ENCODE peak calls at places on chromosomes 16 and 17, in eight cellular contexts. J, P, W, R, X, F, Y and G are unnamed samples. For H3K36me3 and H3K4me1, the result is how much of the 10 kb centered on the place peaks cover.

GRCh38 chr16:48720266-48720665 is 110.3 kb upstream of the N4BP1 start:
- DNase-seq in Y (no peak), W (no peak), J (no peak), R (no peak), X (no peak), P (peak), F (peak), G (peak)

GRCh38 chr17:63547083-63547523 is 3.2 kb upstream of the DCAF7 start:
- DNase-seq in X (no peak), J (no peak), F (no peak), P (no peak), W (no peak), R (no peak), Y (no peak), G (no peak)

GRCh38 chr17:73703216-73703615 is 59.0 kb upstream of the SDK2 start:
- DNase-seq in F (no peak), R (no peak), X (no peak), P (no peak), W (peak), J (no peak), Y (no peak), G (no peak)

GRCh38 chr17:68491381-68491849 is 20.8 kb upstream of the PRKAR1A start:
- DNase-seq in P (no peak), X (no peak), J (no peak), W (no peak), Y (peak), R (no peak), F (no peak), G (peak)

GRCh38 chr17:45310380-45311324 is 6.2 kb downstream of the MAP3K14 start:
- DNase-seq in Y (peak), R (no peak), W (no peak), J (no peak), X (no peak), F (no peak), P (no peak), G (no peak)

GRCh38 chr16:391885-392335 is 5.1 kb upstream of the NME4 start:
- DNase-seq in X (peak), P (peak), W (peak), F (peak), Y (peak), J (no peak), R (peak), G (peak)

GRCh38 chr16:58755989-58756649 is 22.0 kb upstream of the GOT2 start:
- DNase-seq in X (peak), Y (peak), R (peak), J (peak), P (peak), W (peak), F (peak), G (peak)

GRCh38 chr17:20234266-20234665 is 225.1 kb downstream of the SPECC1 start:
- DNase-seq in Y (no peak), J (no peak), W (no peak), R (no peak), X (no peak), P (no peak), F (no peak), G (no peak)

GRCh38 chr17:1606352-1606985 is 22.2 kb downstream of the SLC43A2 start:
- DNase-seq in Y (no peak), X (no peak), P (no peak), J (no peak), W (no peak), F (no peak), R (no peak), G (no peak)

GRCh38 chr16:75108792-75109731 is 7.5 kb downstream of the LDHD start:
- DNase-seq in F (peak), P (no peak), Y (peak), R (peak), W (no peak), X (peak), J (peak), G (peak)

GRCh38 chr17:2237521-2237921 is 66.1 kb downstream of the SMG6 start:
- DNase-seq in P (no peak), W (no peak), Y (no peak), X (no peak), J (no peak), R (peak), F (peak), G (no peak)

GRCh38 chr16:86826931-86827330 is 248.6 kb downstream of the FOXL1 start:
- DNase-seq in R (peak), P (no peak), Y (no peak), W (no peak), J (peak), F (peak), X (no peak), G (no peak)

GRCh38 chr16:47461598-47462266 is 601 bp downstream of the PHKB start:
- DNase-seq in F (peak), X (no peak), J (no peak), Y (no peak), W (peak), R (peak), P (peak), G (peak)

GRCh38 chr16:14564323-14564722 is 65.7 kb downstream of the PARN start:
- DNase-seq in J (no peak), Y (no peak), X (no peak), F (no peak), P (peak), R (no peak), W (no peak), G (peak)

GRCh38 chr16:10428433-10429168 is 42.7 kb downstream of the ATF7IP2 start:
- DNase-seq in Y (no peak), F (no peak), J (no peak), P (no peak), W (no peak), X (no peak), R (no peak), G (no peak)

GRCh38 chr17:55925440-55925839 is 174.6 kb downstream of the PCTP start:
- DNase-seq in X (no peak), W (no peak), R (no peak), Y (no peak), J (no peak), F (no peak), P (no peak), G (no peak)

GRCh38 chr16:64236351-64236750 is 885.5 kb downstream of the CDH11 start:
- DNase-seq in X (no peak), J (no peak), F (no peak), Y (no peak), P (no peak), R (no peak), W (no peak), G (no peak)

GRCh38 chr16:85245307-85246172 is 133.3 kb upstream of the CIBAR2 start:
- DNase-seq in W (peak), J (no peak), Y (no peak), F (peak), P (peak), R (peak), X (no peak), G (peak)

GRCh38 chr17:9132291-9132690 is 111.0 kb downstream of the NTN1 start:
- DNase-seq in P (no peak), R (no peak), Y (no peak), J (no peak), X (no peak), W (no peak), F (no peak), G (no peak)

GRCh38 chr16:62253926-62254325 is 217.7 kb upstream of the CDH8 start:
- DNase-seq in X (no peak), W (no peak), F (no peak), P (no peak), R (no peak), Y (no peak), J (no peak), G (no peak)

GRCh38 chr16:11835891-11836652 is 15.3 kb downstream of the RSL1D1 start:
- DNase-seq in R (peak), Y (no peak), P (no peak), F (peak), W (no peak), J (no peak), X (no peak), G (no peak)

GRCh38 chr17:79298801-79299200 is 224.2 kb downstream of the ENGASE start:
- DNase-seq in J (no peak), F (no peak), W (no peak), R (no peak), X (no peak), Y (no peak), P (no peak), G (no peak)

GRCh38 chr16:31874354-31875111 is 926 bp downstream of the ZNF267 start:
- DNase-seq in F (peak), P (peak), W (peak), J (no peak), R (peak), Y (peak), X (peak), G (peak)

GRCh38 chr17:40958086-40958953 is 8.4 kb downstream of the KRT39 start:
- DNase-seq in J (no peak), W (no peak), R (no peak), X (no peak), Y (no peak), P (peak), F (no peak), G (no peak)

GRCh38 chr16:27470567-27471431 is 68.8 kb downstream of the IL21R start:
- DNase-seq in F (peak), R (peak), P (peak), Y (no peak), X (no peak), J (peak), W (no peak), G (no peak)

GRCh38 chr17:64024781-64025731 is 4.6 kb upstream of the ICAM2 start:
- DNase-seq in Y (no peak), W (no peak), P (no peak), F (peak), X (peak), R (no peak), J (no peak), G (no peak)

GRCh38 chr17:14331982-14332298 is 31.1 kb downstream of the HS3ST3B1 start:
- DNase-seq in W (no peak), J (no peak), R (no peak), F (no peak), Y (no peak), P (no peak), X (no peak), G (no peak)

GRCh38 chr17:29495011-29495410 is 71.8 kb downstream of the ABHD15 start:
- DNase-seq in W (no peak), X (no peak), Y (no peak), J (no peak), R (peak), F (peak), P (no peak), G (no peak)

GRCh38 chr16:80836846-80837245 is 32.4 kb upstream of the CDYL2 start:
- DNase-seq in Y (no peak), R (no peak), F (peak), W (no peak), P (no peak), J (no peak), X (no peak), G (no peak)

GRCh38 chr16:29815032-29815721 is 775 bp upstream of the PAGR1 start:
- DNase-seq in X (no peak), R (no peak), J (no peak), W (no peak), Y (peak), F (peak), P (no peak), G (peak)

GRCh38 chr16:81266680-81267095 is 28.2 kb downstream of the BCO1 start:
- DNase-seq in J (no peak), Y (no peak), P (no peak), F (no peak), R (peak), X (no peak), W (no peak), G (no peak)

GRCh38 chr17:18977021-18977420 is 25.1 kb downstream of the SLC5A10 start:
- DNase-seq in R (no peak), Y (no peak), J (no peak), P (no peak), W (no peak), F (no peak), X (no peak), G (no peak)

GRCh38 chr17:47875586-47875985 is 20.4 kb upstream of the SP2 start:
- DNase-seq in R (no peak), Y (no peak), J (peak), F (no peak), X (no peak), P (no peak), W (no peak), G (no peak)

GRCh38 chr17:39244016-39244599 is 18.4 kb upstream of the STAC2 start:
- DNase-seq in R (no peak), P (no peak), X (no peak), F (no peak), W (no peak), J (no peak), Y (peak), G (peak)

GRCh38 chr17:14015286-14015685 is 54.0 kb upstream of the COX10 start:
- DNase-seq in J (no peak), R (peak), Y (no peak), W (no peak), P (no peak), X (no peak), F (no peak), G (no peak)

GRCh38 chr16:19907161-19907992 is 22.7 kb upstream of the GPRC5B start:
- DNase-seq in X (peak), F (peak), Y (peak), W (peak), P (peak), R (peak), J (peak), G (peak)

GRCh38 chr17:49973271-49973615 is 4.3 kb downstream of the DLX4 start:
- DNase-seq in X (no peak), J (no peak), W (no peak), P (no peak), F (no peak), Y (no peak), R (no peak), G (no peak)
- H3K36me3 ChIP-seq in X (under half), J (under half), W (under half), P (under half), F (under half), Y (under half), R (under half), G (under half)

DNA sequence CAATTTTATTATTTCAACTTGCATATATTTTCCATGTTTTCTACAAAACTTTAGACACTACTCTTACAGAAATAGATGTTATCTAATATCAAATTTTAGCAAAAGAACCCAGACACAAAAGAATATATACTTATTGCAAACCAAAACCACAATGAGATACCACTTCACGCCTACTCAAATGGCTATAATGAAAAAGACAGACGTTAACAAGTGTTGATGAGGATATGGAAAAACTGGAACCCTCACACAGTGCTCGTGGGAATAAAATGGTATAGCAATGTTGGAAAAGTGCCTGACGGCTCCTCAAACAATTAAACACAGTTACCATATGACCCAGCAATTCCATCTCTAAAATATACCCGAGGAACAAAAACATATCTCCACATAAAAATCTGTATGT is 27.1 kb downstream of the USP31 start:
- DNase-seq in R (no peak), F (no peak), P (no peak), J (no peak), X (no peak), Y (no peak), W (no peak), G (no peak)
- H3K4me1 ChIP-seq in R (under half), F (under half), P (under half), J (under half), X (under half), Y (under half), W (under half), G (under half)

DNA sequence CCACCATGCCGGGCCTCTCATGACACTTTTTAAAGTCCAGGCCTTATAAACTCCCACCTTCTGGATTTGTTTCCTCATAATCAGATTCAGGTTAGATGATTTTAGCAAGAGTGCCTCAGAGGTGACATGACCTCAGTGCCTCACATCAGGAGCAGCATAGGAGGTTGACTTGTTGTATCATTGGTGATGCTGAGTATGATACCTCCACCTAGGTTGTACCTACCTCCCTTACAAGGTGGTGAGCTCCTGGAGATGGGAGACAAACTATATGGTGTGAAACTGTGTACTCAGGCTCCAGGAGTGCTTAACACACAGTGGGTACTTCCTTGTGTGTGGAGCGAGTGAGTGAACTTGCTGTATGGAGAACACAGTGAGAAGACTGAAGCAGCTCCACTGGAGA is 18.6 kb downstream of the NDUFAB1 start:
- DNase-seq in F (no peak), X (no peak), J (no peak), R (no peak), W (no peak), Y (no peak), P (no peak), G (no peak)
- H3K36me3 ChIP-seq in F (under half), X (under half), J (under half), R (under half), W (under half), Y (under half), P (under half), G (under half)

GRCh38 chr16:57637965-57638364 is 9.5 kb downstream of the ADGRG1 start:
- DNase-seq in P (no peak), J (no peak), R (no peak), Y (no peak), X (no peak), W (no peak), F (no peak), G (no peak)

GRCh38 chr16:57638381-57638780 is 10.0 kb downstream of the ADGRG1 start:
- DNase-seq in J (no peak), R (no peak), Y (no peak), X (no peak), W (no peak), F (no peak), P (no peak), G (no peak)

GRCh38 chr16:57636184-57636583 is 7.8 kb downstream of the ADGRG1 start:
- DNase-seq in R (no peak), W (no peak), X (no peak), P (no peak), F (no peak), J (no peak), Y (no peak), G (no peak)

GRCh38 chr16:57637020-57637419 is 8.6 kb downstream of the ADGRG1 start:
- DNase-seq in R (no peak), J (no peak), W (no peak), F (peak), Y (no peak), P (no peak), X (no peak), G (no peak)

DNA sequence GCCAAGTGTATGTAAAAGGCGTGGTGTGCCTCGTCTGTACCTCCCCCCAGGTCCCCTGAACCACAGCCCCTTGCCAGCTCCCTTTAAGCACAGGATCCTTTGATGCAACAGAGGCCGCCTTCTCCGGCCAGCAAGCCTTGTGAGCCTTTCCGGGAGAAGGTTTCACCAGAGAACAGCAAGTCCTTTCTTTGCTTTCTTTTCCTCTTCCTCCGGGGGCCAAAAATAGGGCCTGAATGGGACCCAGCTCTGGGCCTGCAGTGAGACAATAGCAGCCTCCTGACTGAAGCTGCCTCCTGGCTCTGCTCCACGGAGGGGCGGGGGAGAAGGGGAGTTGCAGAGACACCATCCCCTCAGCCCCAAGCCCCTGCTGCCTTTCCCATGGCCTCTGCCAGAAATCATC is 9.0 kb downstream of the ADGRG1 start:
- DNase-seq in J (no peak), P (no peak), Y (no peak), W (no peak), X (no peak), F (no peak), R (no peak), G (no peak)
- H3K4me1 ChIP-seq in J (under half), P (half or more), Y (under half), W (under half), X (under half), F (under half), R (under half), G (under half)

GRCh38 chr17:44024853-44025252 is 10.1 kb upstream of the TMEM101 start:
- DNase-seq in P (no peak), J (no peak), F (no peak), Y (no peak), W (peak), X (no peak), R (no peak), G (no peak)
- H3K36me3 ChIP-seq in P (under half), J (under half), F (under half), Y (under half), W (under half), X (under half), R (under half), G (under half)

DNA sequence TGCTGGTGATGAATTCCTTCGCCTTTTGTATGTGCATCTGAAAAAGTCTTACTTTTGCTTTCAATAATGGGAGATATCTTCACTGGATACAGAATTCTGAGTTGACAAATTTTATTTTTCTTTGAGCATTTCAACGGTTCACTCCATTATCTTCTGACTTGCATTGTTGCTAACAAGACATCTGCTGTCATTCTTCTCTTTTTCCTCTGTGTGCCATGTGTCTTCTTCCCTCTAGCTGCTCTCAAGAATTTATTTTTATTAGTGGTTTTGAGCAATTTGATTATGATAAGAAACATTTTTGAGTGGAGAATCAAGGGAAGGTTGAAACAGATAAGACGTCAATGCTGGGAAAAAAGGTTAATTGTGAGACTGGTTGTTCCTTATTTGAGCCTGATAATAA is 471.8 kb downstream of the CDH13 start:
- DNase-seq in W (no peak), P (no peak), J (no peak), X (no peak), Y (no peak), R (no peak), F (peak), G (no peak)
- H3K4me1 ChIP-seq in W (under half), P (under half), J (under half), X (under half), Y (under half), R (under half), F (under half), G (under half)